ENCODE peak calls at places on chromosome 2, in five cellular contexts. D is SJCRH30, G is aorta, T is dorsolateral prefrontal cortex, Y is spleen. O is an unnamed sample. For H3K27me3, the result is how much of the 10 kb centered on the place peaks cover.

GRCh38 chr2:222791946-222792649 is 68.7 kb upstream of the ACSL3 start:
- DNase-seq in D (no peak), G (no peak), T (no peak), Y (peak), O (peak)

GRCh38 chr2:46385786-46386577 is 88.8 kb downstream of the EPAS1 start:
- DNase-seq in D (no peak), G (no peak), T (no peak), Y (no peak), O (no peak)

GRCh38 chr2:182973441-182974352 is 64.6 kb downstream of the NCKAP1 start:
- DNase-seq in D (no peak), G (no peak), T (no peak), Y (no peak), O (no peak)

GRCh38 chr2:240878341-240878936 is 9.8 kb downstream of the AGXT start:
- DNase-seq in D (no peak), G (no peak), T (no peak), Y (peak), O (no peak)

GRCh38 chr2:37232131-37232933 is 874 bp downstream of the NDUFAF7 start:
- DNase-seq in D (peak), G (no peak), T (no peak), Y (peak), O (peak)

GRCh38 chr2:50535971-50536759 is 495.8 kb downstream of the NRXN1 start:
- DNase-seq in D (peak), G (no peak), T (no peak), Y (no peak), O (no peak)

GRCh38 chr2:29114841-29115609 is at the start of gene CLIP4:
- DNase-seq in D (peak), G (peak), T (peak), Y (peak), O (no peak)

GRCh38 chr2:230717595-230717994 is 5.0 kb downstream of the CAB39 start:
- DNase-seq in D (peak), G (no peak), T (no peak), Y (no peak), O (no peak)

GRCh38 chr2:187079901-187080300 is 230.9 kb upstream of the ZSWIM2 start:
- DNase-seq in D (peak), G (no peak), T (no peak), Y (no peak), O (no peak)

GRCh38 chr2:43018179-43019024 is 208.0 kb downstream of the ZFP36L2 start:
- DNase-seq in D (no peak), G (peak), T (no peak), Y (peak), O (peak)

GRCh38 chr2:60516383-60516811 is 37.1 kb downstream of the BCL11A start:
- DNase-seq in D (peak), G (no peak), T (no peak), Y (no peak), O (no peak)

GRCh38 chr2:163132850-163133249 is 294.3 kb upstream of the KCNH7 start:
- DNase-seq in D (peak), G (no peak), T (no peak), Y (no peak), O (no peak)

DNA sequence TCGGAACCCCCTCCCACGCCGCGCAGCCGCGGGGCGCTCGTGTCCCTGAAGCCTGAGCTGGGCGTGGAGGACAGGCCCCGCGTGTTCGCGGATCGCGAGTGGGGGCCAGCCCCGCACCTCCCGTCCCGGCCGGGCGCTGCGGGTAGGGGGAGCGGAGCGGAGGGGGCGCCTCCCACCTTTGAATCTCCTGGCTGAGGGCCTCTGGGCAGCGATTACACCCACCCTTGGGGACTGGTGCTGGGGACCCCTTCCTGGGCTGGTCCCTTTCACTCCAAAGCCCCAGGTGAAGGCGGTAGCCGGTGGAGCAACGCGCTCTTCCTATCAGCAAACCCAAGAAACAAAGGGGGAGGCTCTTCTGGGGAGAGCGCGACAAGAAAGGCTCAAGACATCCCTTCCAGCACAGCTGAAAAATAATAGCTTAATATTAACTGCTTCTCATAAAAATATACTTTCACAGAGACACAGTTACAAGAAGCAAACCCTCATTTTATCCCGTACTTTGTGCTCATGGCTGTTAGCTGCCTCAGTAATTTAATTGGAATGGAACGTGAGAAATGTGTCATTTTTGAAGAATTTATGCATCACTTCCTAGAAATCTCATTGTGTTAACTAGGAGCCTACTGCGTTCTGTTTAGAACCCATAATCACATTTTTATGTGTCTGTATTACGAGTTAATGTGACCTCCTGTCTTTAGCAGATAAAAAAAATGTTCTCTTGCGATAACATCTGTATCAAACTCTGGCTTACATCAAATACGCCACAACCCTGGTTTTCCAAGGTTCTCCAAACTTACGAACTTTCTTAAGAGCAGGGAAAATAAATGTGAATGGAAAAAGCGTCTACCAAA is 11.7 kb upstream of the GBX2 start:
- DNase-seq in D (no peak), G (peak), T (no peak), Y (no peak), O (peak)
- H3K4me3 ChIP-seq in D (no peak), G (no peak), T (no peak), Y (no peak), O (no peak)

DNA sequence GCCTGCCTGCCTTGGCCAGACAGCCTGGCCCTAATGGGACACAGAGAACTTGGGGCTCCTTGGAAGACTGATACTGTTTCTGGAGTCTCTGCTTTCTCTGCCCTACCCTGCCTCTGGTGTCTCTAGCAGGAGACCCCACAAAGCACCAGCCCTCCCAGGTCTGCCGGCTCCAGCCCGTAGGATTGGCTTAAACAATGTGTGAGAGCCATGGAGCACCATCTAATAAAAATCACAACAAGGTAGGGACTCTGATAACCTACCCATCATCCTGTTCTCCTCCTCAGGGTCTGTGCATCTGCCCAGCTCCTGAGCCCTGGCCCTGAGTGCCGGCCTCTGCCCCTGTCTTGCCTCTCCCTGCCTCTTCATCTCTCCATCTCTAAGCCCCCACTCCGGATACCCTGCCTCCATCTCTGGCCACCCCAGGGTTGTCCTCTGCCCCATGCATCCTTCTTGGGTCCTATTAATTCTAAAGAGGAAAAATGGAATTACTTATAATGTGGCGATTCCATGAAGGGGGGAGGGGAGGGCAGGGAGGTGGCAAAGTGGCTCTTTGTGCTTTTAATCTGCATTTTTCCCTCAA is 1.2 kb upstream of the ECEL1 start:
- DNase-seq in D (no peak), G (peak), T (no peak), Y (peak), O (peak)
- H3K27me3 ChIP-seq in D (under half), G (under half), T (under half), Y (half or more), O (half or more)

DNA sequence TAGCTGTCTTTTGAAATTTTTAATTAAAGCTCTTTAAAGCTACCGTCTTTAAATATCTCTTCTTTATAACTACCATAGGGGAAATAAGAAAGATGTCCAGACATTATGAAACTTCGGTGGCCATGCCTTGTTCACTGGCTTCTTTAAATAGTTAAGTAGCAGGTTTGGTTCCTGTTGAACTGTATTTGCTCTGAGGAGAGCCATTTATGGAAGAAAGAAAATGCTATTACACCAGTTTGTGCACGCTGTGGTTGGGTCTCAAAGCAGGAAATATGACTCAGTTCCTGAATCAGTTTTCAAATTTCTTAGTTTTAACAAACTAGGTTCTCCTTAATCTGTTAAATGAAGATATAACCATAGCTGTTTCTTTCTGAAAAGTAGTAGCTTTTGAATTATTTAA is 12.2 kb downstream of the ARPC2 start:
- DNase-seq in D (no peak), G (no peak), T (no peak), Y (no peak), O (no peak)
- H3K4me3 ChIP-seq in D (no peak), G (no peak), T (no peak), Y (no peak), O (no peak)

DNA sequence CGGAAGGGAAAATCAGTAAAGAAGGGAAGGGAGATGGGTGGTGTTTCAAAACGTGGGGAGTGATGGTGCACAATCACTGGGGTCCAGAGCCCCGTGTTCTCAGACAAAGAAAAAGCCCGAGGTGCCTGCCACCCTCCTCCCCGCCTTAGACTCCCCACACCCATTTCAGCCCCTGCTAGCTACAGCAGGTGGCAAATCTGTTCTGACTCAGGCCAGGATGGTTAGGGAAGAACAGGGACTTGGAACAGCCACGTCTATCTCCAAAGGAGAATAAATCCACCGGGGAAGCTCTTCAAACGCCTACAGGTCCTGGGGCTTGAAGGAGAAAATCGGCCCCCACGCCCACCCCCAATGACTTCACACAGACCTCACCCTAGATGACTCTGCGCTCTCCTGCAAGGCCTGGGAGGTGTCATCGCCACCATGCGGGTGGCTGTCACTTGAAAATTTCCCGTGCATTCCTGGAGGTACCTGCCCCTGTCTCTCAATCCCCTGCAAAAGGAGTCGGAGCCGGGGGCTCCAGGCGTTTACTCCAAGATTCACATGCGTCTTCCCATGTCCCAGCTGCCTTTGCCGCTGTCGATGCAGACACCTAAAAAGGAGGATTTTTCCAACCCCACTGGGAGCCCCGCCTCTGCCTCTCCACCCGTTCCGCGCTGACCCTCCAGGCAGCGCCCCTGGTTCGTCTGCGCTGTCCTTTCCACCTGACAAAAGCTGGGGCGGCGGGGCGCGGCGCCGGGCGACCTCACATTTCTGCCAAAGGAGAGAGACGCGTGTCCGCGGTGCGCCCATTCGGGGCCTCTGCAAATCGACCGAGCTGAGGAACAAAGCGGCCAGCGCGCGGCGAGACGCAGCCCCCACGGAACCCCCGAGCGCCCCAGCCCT is 834 bp downstream of the REEP1 start:
- DNase-seq in D (peak), G (no peak), T (no peak), Y (no peak), O (no peak)
- H3K27me3 ChIP-seq in D (under half), G (under half), T (under half), Y (half or more), O (half or more)